ENCODE peak calls at places on chromosomes 13 and 19, in six cellular contexts. U is tibial nerve, B is BJ, C is cardiac muscle cell, O is breast epithelium, F is fibroblast of lung. P is an unnamed sample.
A peak's percentile ranks its signal among the peaks of the same experiment; 100 is the strongest.

GRCh38 chr13:26895081-26895807 is 134.7 kb upstream of the GPR12 start:
- DNase-seq in O (no peak), B (no peak), U (no peak), C (peak; percentile 20), F (no peak), P (no peak)

GRCh38 chr13:112719016-112719415 is 29.2 kb downstream of the ATP11A start:
- DNase-seq in O (no peak), U (no peak), F (no peak), C (no peak), B (no peak), P (no peak)

GRCh38 chr13:97403893-97404683 is 29.9 kb upstream of the RAP2A start:
- DNase-seq in U (no peak), C (no peak), B (no peak), F (no peak), O (no peak), P (no peak)

GRCh38 chr19:43776285-43776684 is 4.5 kb downstream of the KCNN4 start:
- DNase-seq in O (no peak), C (no peak), F (no peak), U (no peak), B (no peak), P (no peak)

GRCh38 chr19:54162241-54162805 is 2.8 kb upstream of the LENG1 start:
- DNase-seq in U (peak; percentile 73), O (peak; percentile 84), B (no peak), C (peak; percentile 73), F (peak; percentile 71), P (peak; percentile 80)

GRCh38 chr13:73894995-73895571 is 239.1 kb downstream of the KLF12 start:
- DNase-seq in C (no peak), U (no peak), F (no peak), B (no peak), O (no peak), P (no peak)

GRCh38 chr19:14127929-14128509 is 8.4 kb downstream of the ASF1B start:
- DNase-seq in U (no peak), B (no peak), O (no peak), C (peak; percentile 64), F (no peak), P (no peak)

GRCh38 chr19:38266981-38267597 is 2.7 kb downstream of the SPINT2 start:
- DNase-seq in B (no peak), O (peak; percentile 52), U (no peak), C (peak; percentile 55), F (peak; percentile 42), P (no peak)

GRCh38 chr19:2810141-2811091 is 9.3 kb upstream of the ZNF554 start:
- DNase-seq in F (no peak), O (no peak), B (no peak), C (no peak), U (no peak), P (no peak)

DNA sequence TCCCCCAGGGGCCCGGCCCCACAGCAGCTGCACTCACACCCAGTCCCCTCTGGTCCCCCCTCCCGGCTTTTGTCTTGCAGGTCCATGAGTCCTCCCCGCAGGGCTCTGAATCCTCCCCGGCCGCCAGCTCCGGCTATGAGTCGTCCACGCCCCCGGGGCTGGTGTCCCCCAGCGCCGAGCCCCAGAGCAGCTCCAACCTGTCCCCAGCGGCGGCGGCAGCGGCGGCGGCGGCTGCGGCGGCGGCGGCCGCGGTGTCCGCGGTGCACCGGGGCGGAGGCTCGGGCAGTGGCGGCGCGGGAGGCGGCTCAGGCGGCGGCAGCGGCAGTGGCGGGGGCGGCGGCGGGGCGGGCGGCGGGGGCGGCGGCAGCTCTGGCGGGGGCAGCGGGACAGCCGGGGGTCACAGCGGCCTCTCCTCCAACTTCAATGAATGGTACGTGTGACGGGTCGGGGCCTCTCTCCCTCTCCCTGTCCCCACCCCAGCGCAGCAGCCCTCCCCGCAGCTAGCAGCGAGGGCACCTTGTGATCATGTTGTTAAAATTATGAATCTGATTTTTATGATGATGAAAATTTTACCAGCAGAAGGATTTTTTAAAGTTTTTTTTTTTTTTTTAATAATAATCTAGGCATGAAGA is 3.8 kb downstream of the ZIC2 start:
- DNase-seq in C (no peak), U (no peak), O (no peak), B (no peak), F (no peak), P (no peak)
- H3K27me3 ChIP-seq in C (peaks cover 96% of the 10 kb centered on the region), U (peaks cover 5% of the 10 kb centered on the region), O (peaks cover 98% of the 10 kb centered on the region), B (peaks cover 56% of the 10 kb centered on the region), F (peaks cover 77% of the 10 kb centered on the region), P (peaks cover 71% of the 10 kb centered on the region)

GRCh38 chr19:18842166-18842565 is 10.4 kb downstream of the UPF1 start:
- DNase-seq in C (peak; percentile 41), U (no peak), B (no peak), O (no peak), F (no peak), P (no peak)

GRCh38 chr19:18839465-18840287 is 7.9 kb downstream of the UPF1 start:
- DNase-seq in U (no peak), O (no peak), B (no peak), C (no peak), F (peak; percentile 37), P (no peak)

GRCh38 chr19:18843960-18844359 is 12.2 kb downstream of the UPF1 start:
- DNase-seq in O (no peak), F (no peak), C (no peak), U (no peak), B (no peak), P (no peak)

GRCh38 chr19:18841400-18841799 is 9.6 kb downstream of the UPF1 start:
- DNase-seq in F (no peak), O (no peak), U (no peak), B (no peak), C (no peak), P (no peak)

DNA sequence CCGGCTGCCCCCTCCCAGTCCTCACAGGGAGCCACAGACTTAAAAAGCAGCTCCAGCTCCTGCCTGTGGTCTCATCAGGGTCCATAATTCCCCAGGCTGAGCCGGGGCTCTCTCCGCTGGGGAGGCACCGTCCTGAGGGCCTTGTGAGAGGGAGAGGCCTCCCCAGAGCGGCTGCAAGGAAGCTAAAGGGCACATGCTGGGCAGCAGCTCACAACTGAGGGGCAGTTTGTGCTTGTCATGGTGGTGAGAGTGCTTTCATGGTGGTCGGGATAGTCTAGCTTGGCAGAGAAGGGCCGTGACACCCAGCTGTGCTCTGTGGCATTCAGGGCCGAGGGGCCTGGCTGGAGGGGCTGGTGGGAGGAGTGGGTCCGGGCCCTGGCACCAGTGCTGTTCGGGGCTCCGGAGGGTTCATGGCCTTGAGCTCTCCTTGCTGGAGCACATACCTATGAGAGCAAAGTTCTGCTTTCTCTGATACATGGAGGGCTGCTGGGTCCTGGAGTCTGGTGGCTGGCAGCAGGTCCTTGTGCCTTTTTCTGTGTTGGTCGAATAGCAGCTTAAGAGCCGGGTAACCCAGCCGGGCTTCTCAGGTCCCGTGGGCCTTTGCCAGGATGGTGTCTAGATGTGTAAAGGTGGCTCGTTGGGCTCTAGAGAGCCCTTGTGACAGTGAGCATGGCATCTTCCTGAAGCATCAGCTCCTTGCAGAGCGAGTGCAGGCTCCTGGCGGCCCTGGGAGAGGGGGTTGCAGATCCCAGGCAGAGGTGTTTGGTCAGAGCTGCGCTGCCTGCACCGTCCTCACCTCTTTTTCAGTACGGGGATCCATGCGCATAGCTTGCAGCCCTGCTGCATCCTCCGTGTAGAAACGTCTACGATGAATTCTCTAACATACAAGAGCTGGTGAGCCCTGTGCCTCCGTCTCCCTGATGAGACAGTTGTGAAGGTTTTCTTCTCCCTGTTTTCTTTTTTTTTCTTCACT is 8.8 kb downstream of the UPF1 start:
- DNase-seq in B (no peak), F (no peak), O (no peak), C (no peak), U (no peak), P (no peak)
- H3K27me3 ChIP-seq in B (no peaks in the 10 kb centered on the region), F (no peaks in the 10 kb centered on the region), O (no peaks in the 10 kb centered on the region), C (no peaks in the 10 kb centered on the region), U (no peaks in the 10 kb centered on the region), P (no peaks in the 10 kb centered on the region)

GRCh38 chr13:113741101-113741731 is 17.8 kb upstream of the TMEM255B start:
- DNase-seq in B (no peak), C (no peak), F (no peak), U (no peak), O (no peak), P (peak; percentile 14)

GRCh38 chr13:113740286-113740556 is 18.8 kb upstream of the TMEM255B start:
- DNase-seq in F (no peak), C (no peak), O (no peak), B (no peak), U (no peak), P (no peak)

GRCh38 chr13:113737803-113738202 is 21.2 kb upstream of the TMEM255B start:
- DNase-seq in C (no peak), O (no peak), F (no peak), U (no peak), B (no peak), P (no peak)

GRCh38 chr13:113740661-113741060 is 18.4 kb upstream of the TMEM255B start:
- DNase-seq in F (no peak), O (no peak), B (no peak), C (no peak), U (no peak), P (no peak)

DNA sequence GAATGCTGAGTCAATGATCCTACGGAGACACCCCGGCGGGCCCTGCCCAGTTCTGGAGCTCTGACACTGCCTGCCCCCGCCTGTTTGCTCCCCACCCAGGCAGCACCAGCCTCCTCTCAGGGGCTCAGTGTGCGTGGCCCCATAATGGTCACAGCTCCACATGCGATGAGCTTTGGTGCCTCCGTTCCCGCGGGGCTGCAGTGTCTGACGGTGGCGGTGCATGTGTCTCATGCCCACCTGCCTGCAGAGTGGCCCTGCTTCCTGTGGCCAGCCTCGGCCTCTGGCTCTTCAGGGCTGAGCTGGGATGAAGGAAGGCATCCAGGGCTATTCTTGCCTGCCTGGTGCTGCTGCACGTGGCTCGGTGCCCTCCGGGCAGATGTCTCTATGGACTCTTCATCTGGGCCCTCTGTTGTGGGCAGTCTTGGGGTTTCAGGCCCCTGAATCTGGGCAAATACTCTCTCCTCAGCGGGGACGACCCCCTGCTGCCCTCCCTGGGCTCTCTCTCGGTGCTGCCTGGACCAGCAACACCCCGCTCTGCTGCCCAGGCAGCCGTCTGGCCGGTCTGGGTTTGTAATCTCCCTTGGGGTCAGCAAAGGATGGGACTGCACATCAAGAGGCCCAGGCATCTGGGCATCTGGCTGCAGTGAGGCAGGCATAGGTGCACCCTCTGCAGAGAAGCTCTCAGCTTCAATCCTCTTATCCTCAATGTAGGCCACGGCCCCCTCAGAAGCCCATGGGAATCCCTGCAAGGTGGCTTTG is 19.3 kb upstream of the TMEM255B start:
- DNase-seq in B (no peak), C (no peak), U (no peak), O (no peak), F (no peak), P (no peak)
- H3K27me3 ChIP-seq in B (peaks cover 3% of the 10 kb centered on the region), C (no peaks in the 10 kb centered on the region), U (no peaks in the 10 kb centered on the region), O (peaks cover 25% of the 10 kb centered on the region), F (no peaks in the 10 kb centered on the region), P (peaks cover 10% of the 10 kb centered on the region)

DNA sequence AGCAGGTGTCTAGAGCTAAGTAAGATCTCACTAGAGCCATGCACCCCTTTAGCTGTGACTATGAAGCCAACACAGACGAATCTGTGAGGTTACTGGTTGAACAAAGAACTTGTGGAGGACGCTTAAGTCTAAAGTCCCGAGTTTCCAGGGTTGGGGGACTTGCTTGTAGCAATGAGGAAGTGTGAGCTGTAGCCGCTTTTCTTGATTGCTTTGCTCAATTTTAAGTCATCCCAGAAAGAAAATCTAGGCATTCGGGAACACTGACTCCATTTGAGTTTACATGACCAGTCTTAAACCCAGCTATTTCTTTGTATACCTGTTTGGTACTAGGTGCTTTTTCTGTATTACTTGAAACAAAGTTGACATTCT is 1.7 kb downstream of the GPC5 start:
- DNase-seq in B (no peak), F (no peak), O (no peak), U (no peak), C (no peak), P (no peak)
- H3K27me3 ChIP-seq in B (peaks cover 13% of the 10 kb centered on the region), F (peaks cover 12% of the 10 kb centered on the region), O (peaks cover 28% of the 10 kb centered on the region), U (no peaks in the 10 kb centered on the region), C (peaks cover 72% of the 10 kb centered on the region), P (peaks cover 7% of the 10 kb centered on the region)

GRCh38 chr19:1699386-1699785 is 47.0 kb upstream of the TCF3 start:
- DNase-seq in C (no peak), O (no peak), F (no peak), U (no peak), B (no peak), P (no peak)
- H3K27me3 ChIP-seq in C (peaks cover 23% of the 10 kb centered on the region), O (peaks cover 39% of the 10 kb centered on the region), F (peaks cover 16% of the 10 kb centered on the region), U (peaks cover 3% of the 10 kb centered on the region), B (peaks cover 11% of the 10 kb centered on the region), P (peaks cover 18% of the 10 kb centered on the region)